ENCODE peak calls at places on chromosomes 12 and 14, in six cellular contexts. A is HepG2, O is GM12892, N is GM12878, H is H1, Q is K562. I is an unnamed sample.

GRCh38 chr14:25007832-25008231 is 42.1 kb downstream of the STXBP6 start:
- DNase-seq in N (no peak), H (no peak), Q (no peak), O (no peak), A (no peak), I (no peak)

GRCh38 chr12:116389990-116390655 is 112.6 kb upstream of the MED13L start:
- DNase-seq in N (no peak), Q (no peak), H (no peak), A (no peak), O (no peak), I (no peak)

GRCh38 chr12:6432991-6433390 is 11.8 kb upstream of the CD27 start:
- DNase-seq in H (no peak), A (no peak), N (no peak), O (no peak), Q (no peak), I (no peak)

GRCh38 chr12:64679487-64679983 is 69.2 kb downstream of the RASSF3 start:
- DNase-seq in H (no peak), O (no peak), Q (peak), A (no peak), N (no peak), I (no peak)

GRCh38 chr14:26522985-26523384 is 74.8 kb downstream of the NOVA1 start:
- DNase-seq in A (no peak), Q (no peak), H (no peak), N (no peak), O (no peak), I (no peak)

GRCh38 chr14:99354166-99354875 is 82.3 kb upstream of the BCL11B start:
- DNase-seq in H (no peak), Q (no peak), N (no peak), A (no peak), O (no peak), I (no peak)

GRCh38 chr14:34489324-34489723 is 27.3 kb upstream of the SPTSSA start:
- DNase-seq in A (no peak), Q (no peak), H (no peak), N (no peak), O (no peak), I (no peak)

GRCh38 chr14:101191882-101192660 is 288.5 kb upstream of the RTL1 start:
- DNase-seq in H (no peak), Q (no peak), N (no peak), A (no peak), O (no peak), I (no peak)

GRCh38 chr12:6604254-6605029 is 2.7 kb downstream of the CHD4 start:
- DNase-seq in O (no peak), A (no peak), Q (no peak), N (no peak), H (no peak), I (no peak)

GRCh38 chr12:132117558-132117875 is 26.6 kb downstream of the DDX51 start:
- DNase-seq in H (no peak), Q (peak), O (no peak), A (no peak), N (no peak), I (no peak)

GRCh38 chr14:34359423-34360120 is 102.5 kb downstream of the SPTSSA start:
- DNase-seq in H (no peak), Q (no peak), N (no peak), O (no peak), A (no peak), I (no peak)

GRCh38 chr12:41188058-41188840 is at the start of gene PDZRN4:
- DNase-seq in Q (no peak), O (no peak), N (no peak), H (no peak), A (no peak), I (no peak)

GRCh38 chr12:89920866-89921265 is 212.2 kb upstream of the ATP2B1 start:
- DNase-seq in H (no peak), A (no peak), N (no peak), O (no peak), Q (no peak), I (no peak)

GRCh38 chr14:102591372-102591943 is 991 bp upstream of the RCOR1 start:
- DNase-seq in N (no peak), O (no peak), Q (no peak), A (no peak), H (no peak), I (no peak)

GRCh38 chr12:8629486-8630033 is 16.9 kb upstream of the AICDA start:
- DNase-seq in A (no peak), O (no peak), H (no peak), N (peak), Q (no peak), I (peak)

GRCh38 chr12:94265966-94266365 is 117.6 kb downstream of the PLXNC1 start:
- DNase-seq in A (no peak), N (no peak), Q (no peak), O (no peak), H (no peak), I (no peak)

DNA sequence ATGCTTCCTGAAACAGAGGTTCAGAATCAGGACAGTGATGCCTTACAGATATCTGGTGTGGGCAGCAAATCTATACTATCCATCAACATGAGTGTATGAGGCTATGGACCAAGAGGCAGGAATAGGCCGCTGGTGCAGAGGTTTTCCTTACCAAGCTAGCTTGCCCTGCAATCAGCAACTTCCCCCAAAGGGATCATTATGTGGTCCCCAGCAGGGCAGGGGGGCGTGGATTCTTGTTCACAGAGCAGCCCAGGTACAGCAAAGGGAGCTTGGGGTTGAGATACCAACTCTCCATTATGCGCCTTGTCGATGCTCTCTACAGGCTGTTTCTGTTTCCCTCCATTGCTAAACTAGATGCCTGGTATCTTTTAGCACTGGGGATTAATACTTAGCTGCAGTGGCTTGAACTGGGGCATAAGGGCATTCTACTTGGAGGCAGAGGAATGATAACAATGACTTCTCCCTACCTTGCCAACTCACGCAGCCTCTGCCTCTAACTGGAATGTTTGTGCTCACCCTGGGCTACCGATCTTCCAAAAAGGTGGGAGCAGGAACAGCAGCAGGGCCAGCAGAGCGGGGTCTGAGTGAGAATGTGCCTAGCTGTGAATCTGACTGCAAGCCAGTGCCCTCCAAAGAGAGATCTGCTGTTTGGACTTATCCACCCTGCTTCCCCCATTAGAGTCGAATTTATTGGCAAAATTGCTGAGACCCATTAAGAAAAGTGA is 10.3 kb upstream of the KRT1 start:
- DNase-seq in Q (no peak), O (no peak), A (no peak), H (no peak), N (no peak), I (no peak)
- TF ChIP-seq TAF1 in Q (no peak), O (no peak), A (no peak), H (no peak), N (no peak), I (no peak)

GRCh38 chr14:90288646-90289355 is 32.4 kb downstream of the PSMC1 start:
- DNase-seq in A (peak), N (no peak), Q (no peak), O (no peak), H (no peak), I (no peak)

GRCh38 chr14:90291699-90292098 is 35.3 kb downstream of the PSMC1 start:
- DNase-seq in Q (no peak), H (no peak), O (no peak), N (no peak), A (no peak), I (no peak)

GRCh38 chr14:90287791-90288190 is 31.4 kb downstream of the PSMC1 start:
- DNase-seq in O (no peak), A (no peak), H (no peak), Q (no peak), N (no peak), I (no peak)

GRCh38 chr14:90293766-90294471 is 37.6 kb downstream of the PSMC1 start:
- DNase-seq in Q (no peak), O (no peak), A (no peak), H (no peak), N (no peak), I (no peak)

GRCh38 chr14:90290612-90291011 is 34.3 kb downstream of the PSMC1 start:
- DNase-seq in N (no peak), Q (no peak), O (no peak), H (no peak), A (no peak), I (no peak)
- TF ChIP-seq POLR2A in N (no peak), Q (no peak), O (no peak), H (no peak), A (no peak), I (no peak)

GRCh38 chr12:4269279-4269991 is 4.1 kb upstream of the CCND2 start:
- DNase-seq in O (no peak), A (no peak), N (no peak), H (no peak), Q (peak), I (peak)
- TF ChIP-seq TAF1 in O (peak), A (no peak), N (no peak), H (no peak), Q (no peak), I (peak)

DNA sequence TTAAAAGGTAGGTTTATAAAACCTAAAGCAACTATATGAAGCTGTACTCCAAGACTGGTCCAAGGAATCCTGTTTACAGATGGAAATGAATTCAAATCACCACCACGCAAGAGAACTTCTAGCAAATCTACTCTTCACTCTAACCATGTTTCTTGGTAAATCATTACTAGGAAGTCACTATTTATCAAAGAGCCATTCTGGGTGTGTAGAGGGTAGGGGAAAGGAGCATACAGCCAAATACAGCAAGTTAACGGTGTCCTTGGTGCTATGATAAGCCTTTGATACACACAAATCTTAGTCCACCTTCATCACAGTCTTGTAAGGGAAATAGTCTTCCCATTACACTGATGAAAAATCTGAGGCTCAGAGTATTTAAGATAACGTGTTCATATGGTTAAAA is 16.8 kb downstream of the NIN start:
- DNase-seq in O (no peak), Q (no peak), A (no peak), H (no peak), N (no peak), I (no peak)
- TF ChIP-seq POLR2A in O (no peak), Q (no peak), A (no peak), H (no peak), N (no peak), I (no peak)

DNA sequence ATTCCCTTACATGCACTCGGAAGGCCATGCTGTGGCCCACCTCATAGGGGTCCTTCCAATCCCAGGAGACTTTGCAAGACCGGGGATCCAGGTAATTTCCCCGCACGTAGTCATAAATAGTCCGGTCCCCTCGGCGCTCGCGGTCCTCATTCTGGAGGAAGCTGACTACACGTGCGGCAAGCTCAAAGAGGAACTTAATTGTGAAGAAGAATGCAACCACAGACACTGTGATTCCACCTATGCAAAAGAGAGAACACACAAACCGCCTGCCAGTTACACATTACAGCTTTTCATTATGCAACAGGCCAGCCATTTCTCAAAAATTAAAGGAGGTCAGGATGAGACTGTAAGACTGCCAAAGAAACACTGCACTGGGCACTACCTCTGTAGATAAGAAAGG is 28.4 kb downstream of the AREL1 start:
- DNase-seq in A (no peak), H (no peak), N (peak), O (no peak), Q (no peak), I (no peak)
- TF ChIP-seq TAF1 in A (no peak), H (no peak), N (no peak), O (no peak), Q (no peak), I (no peak)

GRCh38 chr12:113413488-113413939 is 8.7 kb upstream of the SDSL start:
- DNase-seq in O (no peak), A (peak), H (no peak), N (no peak), Q (no peak), I (no peak)
- TF ChIP-seq POLR2A in O (no peak), A (no peak), H (no peak), N (no peak), Q (no peak), I (no peak)

GRCh38 chr12:3988519-3989217 is 115.5 kb upstream of the PARP11 start:
- DNase-seq in A (no peak), H (no peak), N (peak), Q (no peak), O (no peak), I (peak)
- TF ChIP-seq TAF1 in A (no peak), H (no peak), N (no peak), Q (no peak), O (no peak), I (no peak)

I was measured in GM12891.